ENCODE peak calls at places on chromosomes 5 and 9, in five cellular contexts. One of them, this sample, is unnamed.

GRCh38 chr9:131546336-131547084 is 1.2 kb downstream of the PRRT1B start:
- DNase-seq in suprapubic skin: no peak
- DNase-seq in GM12891: no peak
- DNase-seq in K562: peak; percentile 35
- DNase-seq in stomach: peak; percentile 63
- DNase-seq in this sample: no peak

GRCh38 chr5:137486707-137487106 is 12.4 kb downstream of the SPOCK1 start:
- DNase-seq in GM12891: no peak
- DNase-seq in K562: no peak
- DNase-seq in stomach: no peak
- DNase-seq in suprapubic skin: no peak
- DNase-seq in this sample: no peak

GRCh38 chr9:87216036-87216435 is 268.7 kb upstream of the GAS1 start:
- DNase-seq in K562: no peak
- DNase-seq in stomach: no peak
- DNase-seq in suprapubic skin: no peak
- DNase-seq in GM12891: no peak
- DNase-seq in this sample: no peak

GRCh38 chr9:90641868-90642558 is 611 bp downstream of the DIRAS2 start:
- DNase-seq in suprapubic skin: no peak
- DNase-seq in stomach: no peak
- DNase-seq in GM12891: no peak
- DNase-seq in K562: no peak
- DNase-seq in this sample: no peak

GRCh38 chr5:59134770-59135169 is 551.9 kb downstream of the RAB3C start:
- DNase-seq in K562: no peak
- DNase-seq in GM12891: no peak
- DNase-seq in stomach: no peak
- DNase-seq in suprapubic skin: no peak
- DNase-seq in this sample: no peak

GRCh38 chr9:80496901-80497565 is 925.3 kb downstream of the TLE4 start:
- DNase-seq in K562: no peak
- DNase-seq in suprapubic skin: no peak
- DNase-seq in stomach: no peak
- DNase-seq in GM12891: no peak
- DNase-seq in this sample: no peak

GRCh38 chr5:73282923-73283322 is 109.9 kb downstream of the TMEM174 start:
- DNase-seq in K562: no peak
- DNase-seq in stomach: peak; percentile 36
- DNase-seq in GM12891: no peak
- DNase-seq in suprapubic skin: no peak
- DNase-seq in this sample: no peak

GRCh38 chr9:22682536-22683392 is 236.1 kb downstream of the DMRTA1 start:
- DNase-seq in stomach: no peak
- DNase-seq in suprapubic skin: no peak
- DNase-seq in GM12891: no peak
- DNase-seq in K562: no peak
- DNase-seq in this sample: no peak

GRCh38 chr9:12875216-12875615 is 100.4 kb downstream of the LURAP1L start:
- DNase-seq in stomach: no peak
- DNase-seq in K562: no peak
- DNase-seq in GM12891: no peak
- DNase-seq in suprapubic skin: no peak
- DNase-seq in this sample: no peak

DNA sequence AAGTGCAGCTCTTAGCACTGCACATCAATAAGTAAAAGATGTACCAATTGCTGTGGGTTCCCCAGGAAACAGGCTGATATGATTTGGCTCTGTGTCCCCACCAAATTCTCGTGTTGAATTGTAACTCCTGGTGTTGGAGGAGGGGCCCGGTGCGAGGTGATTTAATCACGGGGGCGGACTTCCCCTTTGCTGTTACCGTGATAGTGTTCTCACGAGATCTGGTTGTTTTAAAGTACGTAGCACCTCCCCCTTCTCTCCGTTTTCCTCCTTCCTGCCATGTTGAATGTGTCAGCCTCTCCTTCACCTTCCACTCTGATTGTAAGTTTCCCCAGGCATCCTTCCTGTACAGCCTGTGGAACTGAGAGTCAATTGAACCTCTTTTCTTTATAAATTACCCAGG is 93.2 kb upstream of the ACTBL2 start:
- DNase-seq in stomach: no peak
- DNase-seq in K562: peak; percentile 9
- DNase-seq in suprapubic skin: no peak
- DNase-seq in GM12891: no peak
- DNase-seq in this sample: no peak
- TF ChIP-seq POLR2AphosphoS5 in stomach: no peak
- TF ChIP-seq POLR2AphosphoS5 in K562: no peak
- TF ChIP-seq POLR2AphosphoS5 in suprapubic skin: no peak
- TF ChIP-seq POLR2AphosphoS5 in GM12891: no peak
- TF ChIP-seq POLR2AphosphoS5 in this sample: no peak

DNA sequence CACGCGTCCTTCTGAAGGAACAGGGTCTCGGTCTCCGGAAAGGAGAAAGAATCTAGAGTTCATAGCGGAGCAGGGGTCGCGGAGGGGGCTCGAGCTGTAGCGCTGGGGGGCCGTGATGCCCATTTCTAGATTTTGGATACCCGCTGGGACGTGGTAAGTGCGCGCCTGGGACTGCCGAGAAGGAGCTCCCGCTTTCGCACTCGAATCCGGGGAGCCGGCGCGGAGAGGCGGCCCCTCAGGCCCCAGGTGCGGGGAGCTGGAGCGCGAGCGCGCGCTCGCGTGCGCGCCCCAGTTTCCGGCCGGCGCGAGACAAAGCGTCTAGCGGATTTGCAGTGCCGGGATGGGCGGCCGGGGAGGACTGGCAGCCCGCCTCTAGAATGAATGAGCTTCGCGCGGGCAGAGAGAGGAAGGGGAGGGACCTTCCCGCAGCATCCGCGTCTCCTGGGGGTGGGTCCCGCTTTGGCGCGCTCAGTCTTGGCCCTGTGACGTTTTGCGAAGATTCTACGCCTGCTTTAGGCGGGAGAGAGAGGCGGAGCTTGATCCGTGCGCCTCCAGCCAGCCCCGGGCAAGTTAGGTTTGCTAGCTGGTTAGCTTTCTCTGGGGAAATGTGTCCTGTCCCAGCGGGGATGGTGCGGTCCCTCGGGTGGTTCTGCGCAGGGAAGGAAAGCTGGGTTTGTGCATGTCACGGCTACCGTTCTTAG is 1.2 kb downstream of the LMNB1 start:
- DNase-seq in GM12891: peak; percentile 63
- DNase-seq in stomach: peak; percentile 82
- DNase-seq in K562: peak; percentile 79
- DNase-seq in suprapubic skin: peak; percentile 90
- DNase-seq in this sample: peak; percentile 66
- TF ChIP-seq POLR2A in GM12891: peak; percentile 70
- TF ChIP-seq POLR2A in stomach: no peak
- TF ChIP-seq POLR2A in K562: peak; percentile 92
- TF ChIP-seq POLR2A in suprapubic skin: no peak
- TF ChIP-seq POLR2A in this sample: peak; percentile 79

GRCh38 chr5:134736173-134736812 is 2.1 kb upstream of the CAMLG start:
- DNase-seq in suprapubic skin: no peak
- DNase-seq in K562: no peak
- DNase-seq in stomach: no peak
- DNase-seq in GM12891: no peak
- DNase-seq in this sample: no peak

GRCh38 chr5:134738963-134739661 is 764 bp downstream of the CAMLG start:
- DNase-seq in K562: peak; percentile 40
- DNase-seq in suprapubic skin: no peak
- DNase-seq in stomach: no peak
- DNase-seq in GM12891: no peak
- DNase-seq in this sample: no peak

GRCh38 chr5:134741052-134741451 is 2.7 kb downstream of the CAMLG start:
- DNase-seq in suprapubic skin: no peak
- DNase-seq in GM12891: no peak
- DNase-seq in K562: no peak
- DNase-seq in stomach: no peak
- DNase-seq in this sample: no peak

GRCh38 chr5:134735243-134735642 is 3.1 kb upstream of the CAMLG start:
- DNase-seq in stomach: no peak
- DNase-seq in K562: no peak
- DNase-seq in GM12891: no peak
- DNase-seq in suprapubic skin: no peak
- DNase-seq in this sample: no peak

GRCh38 chr5:134738133-134738962 is at the start of gene CAMLG:
- DNase-seq in GM12891: peak; percentile 85
- DNase-seq in stomach: peak; percentile 99
- DNase-seq in suprapubic skin: peak; percentile 98
- DNase-seq in K562: peak; percentile 95
- DNase-seq in this sample: peak; percentile 90
- TF ChIP-seq POLR2AphosphoS5 in GM12891: peak; percentile 69
- TF ChIP-seq POLR2AphosphoS5 in stomach: peak; percentile 96
- TF ChIP-seq POLR2AphosphoS5 in suprapubic skin: peak; percentile 52
- TF ChIP-seq POLR2AphosphoS5 in K562: peak; percentile 51
- TF ChIP-seq POLR2AphosphoS5 in this sample: peak; percentile 80

DNA sequence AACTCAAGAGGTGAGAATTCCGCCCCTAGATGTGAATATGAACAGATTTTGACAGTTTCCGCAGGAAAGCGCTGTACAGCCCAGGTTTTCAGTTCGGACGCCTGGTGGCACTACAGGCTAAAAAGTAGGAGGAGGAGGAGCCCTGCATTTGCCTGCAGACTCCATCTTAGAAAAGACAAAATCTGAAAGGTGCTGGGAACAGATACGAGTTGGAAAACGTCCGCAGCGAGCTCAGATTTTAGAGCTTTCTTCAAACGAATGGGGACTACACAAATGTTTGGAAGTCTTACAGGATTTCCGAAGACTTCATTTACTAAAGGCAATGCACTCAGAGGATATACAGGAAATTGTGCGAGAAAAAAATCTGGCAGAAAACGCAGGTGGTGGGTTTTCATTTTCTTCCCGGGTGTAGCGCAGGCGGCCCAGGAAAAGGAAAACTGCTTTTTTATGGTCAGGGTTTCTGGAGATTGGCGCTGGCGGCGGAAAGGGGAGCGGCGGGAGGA is 9.9 kb upstream of the PCDHB2 start:
- DNase-seq in stomach: no peak
- DNase-seq in GM12891: no peak
- DNase-seq in K562: peak; percentile 12
- DNase-seq in suprapubic skin: no peak
- DNase-seq in this sample: no peak
- TF ChIP-seq POLR2A in stomach: no peak
- TF ChIP-seq POLR2A in GM12891: no peak
- TF ChIP-seq POLR2A in K562: no peak
- TF ChIP-seq POLR2A in suprapubic skin: no peak
- TF ChIP-seq POLR2A in this sample: no peak

DNA sequence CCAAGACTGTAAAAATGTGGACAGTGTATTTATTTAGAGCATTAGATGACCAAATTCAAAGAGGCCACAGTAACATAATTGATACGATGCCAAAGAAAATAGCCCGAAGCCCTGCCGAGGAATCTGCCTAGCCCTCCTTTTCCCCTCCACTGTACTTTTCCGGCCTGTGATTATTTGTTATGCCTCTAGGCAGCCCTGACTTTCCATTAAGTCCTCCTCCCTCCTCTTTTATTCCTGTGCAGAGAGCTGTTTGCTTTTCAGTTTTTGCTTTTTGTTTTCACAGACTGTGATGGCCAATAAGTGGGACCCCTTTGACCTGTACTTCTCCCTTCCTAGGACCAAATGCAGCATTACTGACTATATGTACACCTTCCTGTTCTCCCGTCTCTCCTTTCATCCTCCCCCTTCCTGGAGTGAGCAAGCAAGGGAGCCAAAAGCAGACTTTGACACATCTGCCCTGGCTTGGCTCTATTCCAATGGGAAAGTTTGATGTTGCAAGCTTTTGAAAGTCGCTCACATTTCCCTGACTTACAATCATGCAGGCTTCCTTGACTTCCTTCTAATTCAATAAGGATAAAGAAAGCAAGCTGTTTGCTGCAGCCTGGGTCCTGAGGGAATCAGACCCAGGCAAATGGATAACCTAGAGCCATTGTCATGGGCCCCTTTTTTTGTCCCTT is 76.1 kb downstream of the NREP start:
- DNase-seq in stomach: peak; percentile 74
- DNase-seq in K562: no peak
- DNase-seq in suprapubic skin: peak; percentile 78
- DNase-seq in GM12891: no peak
- DNase-seq in this sample: no peak
- TF ChIP-seq POLR2AphosphoS5 in stomach: peak; percentile 87
- TF ChIP-seq POLR2AphosphoS5 in K562: no peak
- TF ChIP-seq POLR2AphosphoS5 in suprapubic skin: no peak
- TF ChIP-seq POLR2AphosphoS5 in GM12891: no peak
- TF ChIP-seq POLR2AphosphoS5 in this sample: no peak

GRCh38 chr9:20670395-20670794 is 13.7 kb upstream of the FOCAD start:
- DNase-seq in stomach: no peak
- DNase-seq in GM12891: no peak
- DNase-seq in suprapubic skin: no peak
- DNase-seq in K562: no peak
- DNase-seq in this sample: no peak

GRCh38 chr9:20671635-20672034 is 12.4 kb upstream of the FOCAD start:
- DNase-seq in K562: no peak
- DNase-seq in stomach: no peak
- DNase-seq in suprapubic skin: no peak
- DNase-seq in GM12891: no peak
- DNase-seq in this sample: no peak
- TF ChIP-seq POLR2A in K562: no peak
- TF ChIP-seq POLR2A in stomach: no peak
- TF ChIP-seq POLR2A in suprapubic skin: no peak
- TF ChIP-seq POLR2A in GM12891: no peak
- TF ChIP-seq POLR2A in this sample: no peak

GRCh38 chr5:142013734-142014495 is 1.1 kb upstream of the GNPDA1 start:
- DNase-seq in GM12891: no peak
- DNase-seq in suprapubic skin: peak; percentile 75
- DNase-seq in K562: peak; percentile 32
- DNase-seq in stomach: no peak
- DNase-seq in this sample: no peak

GRCh38 chr5:142011572-142012185 is 1.1 kb downstream of the GNPDA1 start:
- DNase-seq in GM12891: no peak
- DNase-seq in stomach: no peak
- DNase-seq in K562: no peak
- DNase-seq in suprapubic skin: no peak
- DNase-seq in this sample: no peak

GRCh38 chr5:142014911-142015584 is 2.2 kb upstream of the GNPDA1 start:
- DNase-seq in suprapubic skin: no peak
- DNase-seq in GM12891: no peak
- DNase-seq in K562: peak; percentile 34
- DNase-seq in stomach: no peak
- DNase-seq in this sample: no peak

GRCh38 chr5:142012186-142012785 is 541 bp downstream of the GNPDA1 start:
- DNase-seq in GM12891: no peak
- DNase-seq in suprapubic skin: peak; percentile 76
- DNase-seq in stomach: peak; percentile 43
- DNase-seq in K562: peak; percentile 55
- DNase-seq in this sample: no peak

DNA sequence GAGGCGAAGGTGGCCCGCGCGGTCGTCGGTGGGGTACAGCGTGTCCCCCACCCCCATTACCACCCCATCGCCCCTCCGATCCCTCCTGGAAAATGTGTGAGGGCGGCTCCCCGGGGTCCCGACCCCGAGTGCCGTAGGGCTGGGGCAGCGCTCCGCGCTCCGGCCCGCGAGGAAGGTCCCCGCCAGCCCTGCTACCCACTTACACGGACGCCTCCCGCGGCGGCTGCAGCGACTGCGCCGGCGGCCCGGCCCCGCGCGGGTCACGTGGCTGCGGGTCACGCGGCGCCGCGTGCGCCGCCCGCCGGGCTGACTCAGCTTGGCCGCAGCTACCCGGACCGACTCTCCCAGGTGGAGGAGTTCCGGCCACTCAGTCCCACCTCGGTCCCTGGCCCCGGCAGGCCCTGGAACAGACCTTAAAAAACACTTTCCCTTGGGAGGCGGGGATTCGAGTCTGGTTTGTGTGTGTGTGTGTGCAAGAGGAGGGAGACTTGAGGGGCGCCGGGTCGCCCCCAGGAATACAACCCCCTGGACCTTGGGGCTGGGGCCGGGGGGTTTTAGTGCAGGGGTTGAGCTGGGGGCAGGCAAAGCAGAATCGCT is at the start of gene GNPDA1:
- DNase-seq in K562: peak; percentile 93
- DNase-seq in GM12891: peak; percentile 70
- DNase-seq in suprapubic skin: peak; percentile 83
- DNase-seq in stomach: peak; percentile 88
- DNase-seq in this sample: peak; percentile 77
- TF ChIP-seq POLR2AphosphoS5 in K562: peak; percentile 78
- TF ChIP-seq POLR2AphosphoS5 in GM12891: no peak
- TF ChIP-seq POLR2AphosphoS5 in suprapubic skin: no peak
- TF ChIP-seq POLR2AphosphoS5 in stomach: no peak
- TF ChIP-seq POLR2AphosphoS5 in this sample: no peak

This sample was measured in GM12892.